ENCODE peak calls at places on chromosomes 3 and 15, in eight cellular contexts. One of them, this sample, is unnamed.

GRCh38 chr3:2851835-2852234 is 258.3 kb downstream of the IL5RA start:
- DNase-seq in neural crest cell: no peak
- DNase-seq in uterus: no peak
- DNase-seq in HFFc6: no peak
- DNase-seq in fibroblast of lung: no peak
- DNase-seq in type B pancreatic cell: no peak
- DNase-seq in foreskin fibroblast: no peak
- DNase-seq in upper lobe of left lung: no peak
- DNase-seq in this sample: no peak

GRCh38 chr3:124217542-124217941 is 225.6 kb upstream of the ROPN1 start:
- DNase-seq in neural crest cell: peak
- DNase-seq in uterus: peak
- DNase-seq in HFFc6: peak
- DNase-seq in fibroblast of lung: peak
- DNase-seq in type B pancreatic cell: peak
- DNase-seq in foreskin fibroblast: peak
- DNase-seq in upper lobe of left lung: peak
- DNase-seq in this sample: no peak

GRCh38 chr15:57878573-57878972 is 172.1 kb downstream of the POLR2M start:
- DNase-seq in neural crest cell: no peak
- DNase-seq in uterus: no peak
- DNase-seq in HFFc6: peak
- DNase-seq in fibroblast of lung: peak
- DNase-seq in type B pancreatic cell: no peak
- DNase-seq in foreskin fibroblast: peak
- DNase-seq in upper lobe of left lung: no peak
- DNase-seq in this sample: no peak

GRCh38 chr15:65963911-65964482 is 94.7 kb downstream of the RAB11A start:
- DNase-seq in neural crest cell: no peak
- DNase-seq in uterus: no peak
- DNase-seq in HFFc6: no peak
- DNase-seq in fibroblast of lung: no peak
- DNase-seq in type B pancreatic cell: no peak
- DNase-seq in foreskin fibroblast: no peak
- DNase-seq in upper lobe of left lung: no peak
- DNase-seq in this sample: no peak

GRCh38 chr3:32216172-32216783 is 22.2 kb upstream of the CMTM8 start:
- DNase-seq in neural crest cell: no peak
- DNase-seq in uterus: no peak
- DNase-seq in HFFc6: no peak
- DNase-seq in fibroblast of lung: no peak
- DNase-seq in type B pancreatic cell: no peak
- DNase-seq in foreskin fibroblast: no peak
- DNase-seq in upper lobe of left lung: no peak
- DNase-seq in this sample: no peak

GRCh38 chr3:70256566-70256965 is 55.9 kb downstream of the MDFIC2 start:
- DNase-seq in neural crest cell: no peak
- DNase-seq in uterus: no peak
- DNase-seq in HFFc6: no peak
- DNase-seq in fibroblast of lung: no peak
- DNase-seq in type B pancreatic cell: no peak
- DNase-seq in foreskin fibroblast: no peak
- DNase-seq in upper lobe of left lung: no peak
- DNase-seq in this sample: no peak

GRCh38 chr3:116005404-116005803 is 382.1 kb downstream of the GAP43 start:
- DNase-seq in neural crest cell: no peak
- DNase-seq in uterus: no peak
- DNase-seq in HFFc6: peak
- DNase-seq in fibroblast of lung: peak
- DNase-seq in type B pancreatic cell: no peak
- DNase-seq in foreskin fibroblast: peak
- DNase-seq in upper lobe of left lung: no peak
- DNase-seq in this sample: peak

GRCh38 chr15:67834593-67835348 is 5.1 kb downstream of the RNU6-1 start:
- DNase-seq in neural crest cell: no peak
- DNase-seq in uterus: no peak
- DNase-seq in HFFc6: no peak
- DNase-seq in fibroblast of lung: no peak
- DNase-seq in type B pancreatic cell: no peak
- DNase-seq in foreskin fibroblast: no peak
- DNase-seq in upper lobe of left lung: no peak
- DNase-seq in this sample: peak

GRCh38 chr3:152902141-152902669 is 67.3 kb downstream of the P2RY1 start:
- DNase-seq in neural crest cell: no peak
- DNase-seq in uterus: no peak
- DNase-seq in HFFc6: no peak
- DNase-seq in fibroblast of lung: no peak
- DNase-seq in type B pancreatic cell: no peak
- DNase-seq in foreskin fibroblast: peak
- DNase-seq in upper lobe of left lung: no peak
- DNase-seq in this sample: no peak

GRCh38 chr3:189821251-189821650 is 190.1 kb downstream of the TP63 start:
- DNase-seq in neural crest cell: no peak
- DNase-seq in uterus: no peak
- DNase-seq in HFFc6: no peak
- DNase-seq in fibroblast of lung: no peak
- DNase-seq in type B pancreatic cell: no peak
- DNase-seq in foreskin fibroblast: no peak
- DNase-seq in upper lobe of left lung: no peak
- DNase-seq in this sample: no peak

GRCh38 chr15:98648654-98649537 is 557 bp downstream of the IGF1R start:
- DNase-seq in neural crest cell: peak
- DNase-seq in uterus: peak
- DNase-seq in HFFc6: peak
- DNase-seq in fibroblast of lung: peak
- DNase-seq in type B pancreatic cell: no peak
- DNase-seq in foreskin fibroblast: peak
- DNase-seq in upper lobe of left lung: peak
- DNase-seq in this sample: peak

GRCh38 chr3:158160958-158161357 is 51.1 kb downstream of the RSRC1 start:
- DNase-seq in neural crest cell: no peak
- DNase-seq in uterus: no peak
- DNase-seq in HFFc6: peak
- DNase-seq in fibroblast of lung: peak
- DNase-seq in type B pancreatic cell: no peak
- DNase-seq in foreskin fibroblast: peak
- DNase-seq in upper lobe of left lung: no peak
- DNase-seq in this sample: no peak

GRCh38 chr3:124557-125179 is 71.9 kb upstream of the CHL1 start:
- DNase-seq in neural crest cell: no peak
- DNase-seq in uterus: no peak
- DNase-seq in HFFc6: no peak
- DNase-seq in fibroblast of lung: no peak
- DNase-seq in type B pancreatic cell: no peak
- DNase-seq in foreskin fibroblast: no peak
- DNase-seq in upper lobe of left lung: no peak
- DNase-seq in this sample: no peak

GRCh38 chr15:65365229-65365628 is 12.6 kb downstream of the IGDCC3 start:
- DNase-seq in neural crest cell: no peak
- DNase-seq in uterus: no peak
- DNase-seq in HFFc6: no peak
- DNase-seq in fibroblast of lung: no peak
- DNase-seq in type B pancreatic cell: no peak
- DNase-seq in foreskin fibroblast: no peak
- DNase-seq in upper lobe of left lung: no peak
- DNase-seq in this sample: peak

GRCh38 chr3:48505146-48505545 is 1.2 kb upstream of the SHISA5 start:
- DNase-seq in neural crest cell: no peak
- DNase-seq in uterus: no peak
- DNase-seq in HFFc6: no peak
- DNase-seq in fibroblast of lung: no peak
- DNase-seq in type B pancreatic cell: no peak
- DNase-seq in foreskin fibroblast: no peak
- DNase-seq in upper lobe of left lung: no peak
- DNase-seq in this sample: no peak

GRCh38 chr3:46091046-46091445 is 63.8 kb upstream of the XCR1 start:
- DNase-seq in neural crest cell: no peak
- DNase-seq in uterus: no peak
- DNase-seq in HFFc6: no peak
- DNase-seq in fibroblast of lung: no peak
- DNase-seq in type B pancreatic cell: peak
- DNase-seq in foreskin fibroblast: no peak
- DNase-seq in upper lobe of left lung: peak
- DNase-seq in this sample: no peak

GRCh38 chr3:157542711-157543485 is 39.7 kb upstream of the VEPH1 start:
- DNase-seq in neural crest cell: peak
- DNase-seq in uterus: no peak
- DNase-seq in HFFc6: peak
- DNase-seq in fibroblast of lung: peak
- DNase-seq in type B pancreatic cell: peak
- DNase-seq in foreskin fibroblast: peak
- DNase-seq in upper lobe of left lung: peak
- DNase-seq in this sample: peak

GRCh38 chr3:139110072-139110830 is 65.6 kb upstream of the PRR23C start:
- DNase-seq in neural crest cell: no peak
- DNase-seq in uterus: no peak
- DNase-seq in HFFc6: no peak
- DNase-seq in fibroblast of lung: no peak
- DNase-seq in type B pancreatic cell: peak
- DNase-seq in foreskin fibroblast: no peak
- DNase-seq in upper lobe of left lung: no peak
- DNase-seq in this sample: no peak

GRCh38 chr3:133038731-133039398 is 674 bp downstream of the TMEM108 start:
- DNase-seq in neural crest cell: peak
- DNase-seq in uterus: peak
- DNase-seq in HFFc6: no peak
- DNase-seq in fibroblast of lung: peak
- DNase-seq in type B pancreatic cell: no peak
- DNase-seq in foreskin fibroblast: peak
- DNase-seq in upper lobe of left lung: peak
- DNase-seq in this sample: peak

GRCh38 chr3:52313774-52314188 is 2.3 kb upstream of the DNAH1 start:
- DNase-seq in neural crest cell: no peak
- DNase-seq in uterus: no peak
- DNase-seq in HFFc6: no peak
- DNase-seq in fibroblast of lung: peak
- DNase-seq in type B pancreatic cell: no peak
- DNase-seq in foreskin fibroblast: peak
- DNase-seq in upper lobe of left lung: peak
- DNase-seq in this sample: no peak

GRCh38 chr3:81277853-81278252 is 483.6 kb downstream of the GBE1 start:
- DNase-seq in neural crest cell: no peak
- DNase-seq in uterus: no peak
- DNase-seq in HFFc6: no peak
- DNase-seq in fibroblast of lung: peak
- DNase-seq in type B pancreatic cell: no peak
- DNase-seq in foreskin fibroblast: peak
- DNase-seq in upper lobe of left lung: no peak
- DNase-seq in this sample: no peak

GRCh38 chr3:7484636-7485035 is 623.7 kb downstream of the GRM7 start:
- DNase-seq in neural crest cell: no peak
- DNase-seq in uterus: no peak
- DNase-seq in HFFc6: no peak
- DNase-seq in fibroblast of lung: peak
- DNase-seq in type B pancreatic cell: no peak
- DNase-seq in foreskin fibroblast: no peak
- DNase-seq in upper lobe of left lung: no peak
- DNase-seq in this sample: no peak

GRCh38 chr15:31298707-31299172 is 27.9 kb upstream of the KLF13 start:
- DNase-seq in neural crest cell: no peak
- DNase-seq in uterus: no peak
- DNase-seq in HFFc6: no peak
- DNase-seq in fibroblast of lung: no peak
- DNase-seq in type B pancreatic cell: peak
- DNase-seq in foreskin fibroblast: no peak
- DNase-seq in upper lobe of left lung: no peak
- DNase-seq in this sample: no peak

GRCh38 chr3:196981657-196982056 is 13.0 kb upstream of the PIGZ start:
- DNase-seq in neural crest cell: no peak
- DNase-seq in uterus: no peak
- DNase-seq in HFFc6: no peak
- DNase-seq in fibroblast of lung: no peak
- DNase-seq in type B pancreatic cell: no peak
- DNase-seq in foreskin fibroblast: no peak
- DNase-seq in upper lobe of left lung: no peak
- DNase-seq in this sample: no peak

GRCh38 chr15:74336061-74337005 is 31.1 kb downstream of the CYP11A1 start:
- DNase-seq in neural crest cell: no peak
- DNase-seq in uterus: no peak
- DNase-seq in HFFc6: peak
- DNase-seq in fibroblast of lung: no peak
- DNase-seq in type B pancreatic cell: no peak
- DNase-seq in foreskin fibroblast: peak
- DNase-seq in upper lobe of left lung: no peak
- DNase-seq in this sample: no peak

GRCh38 chr15:46312133-46312740 is 677.4 kb downstream of the SQOR start:
- DNase-seq in neural crest cell: peak
- DNase-seq in uterus: peak
- DNase-seq in HFFc6: peak
- DNase-seq in fibroblast of lung: peak
- DNase-seq in type B pancreatic cell: peak
- DNase-seq in foreskin fibroblast: peak
- DNase-seq in upper lobe of left lung: peak
- DNase-seq in this sample: peak
- TF ChIP-seq CTCF in neural crest cell: peak
- TF ChIP-seq CTCF in uterus: peak
- TF ChIP-seq CTCF in HFFc6: peak
- TF ChIP-seq CTCF in fibroblast of lung: peak
- TF ChIP-seq CTCF in type B pancreatic cell: peak
- TF ChIP-seq CTCF in foreskin fibroblast: peak
- TF ChIP-seq CTCF in upper lobe of left lung: peak
- TF ChIP-seq CTCF in this sample: peak

GRCh38 chr3:149377408-149378111 is at the start of gene TM4SF1:
- DNase-seq in neural crest cell: no peak
- DNase-seq in uterus: peak
- DNase-seq in HFFc6: peak
- DNase-seq in fibroblast of lung: peak
- DNase-seq in type B pancreatic cell: no peak
- DNase-seq in foreskin fibroblast: peak
- DNase-seq in upper lobe of left lung: peak
- DNase-seq in this sample: no peak
- TF ChIP-seq CTCF in neural crest cell: no peak
- TF ChIP-seq CTCF in uterus: no peak
- TF ChIP-seq CTCF in HFFc6: no peak
- TF ChIP-seq CTCF in fibroblast of lung: no peak
- TF ChIP-seq CTCF in type B pancreatic cell: no peak
- TF ChIP-seq CTCF in foreskin fibroblast: no peak
- TF ChIP-seq CTCF in upper lobe of left lung: peak
- TF ChIP-seq CTCF in this sample: no peak

DNA sequence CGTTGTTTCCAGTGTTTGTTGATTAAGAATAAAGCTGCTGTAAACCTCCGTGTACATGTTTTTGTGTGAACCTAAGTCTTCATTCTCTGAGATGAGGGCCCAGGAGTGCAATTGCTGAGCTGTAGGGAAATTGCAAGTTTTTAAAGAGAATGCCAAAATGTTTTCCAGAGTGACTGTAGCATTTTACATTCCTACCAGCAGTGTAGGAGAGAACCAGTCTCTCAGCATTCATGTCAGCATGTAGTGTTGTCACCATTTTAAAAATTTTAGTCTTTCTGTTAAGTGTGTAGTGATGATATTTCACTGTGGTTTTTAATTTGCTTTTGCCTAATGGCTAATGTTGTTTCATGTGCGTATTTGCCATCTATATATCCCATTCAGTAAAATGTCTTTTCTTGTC is 3.4 kb upstream of the MGLL start:
- DNase-seq in neural crest cell: no peak
- DNase-seq in uterus: no peak
- DNase-seq in HFFc6: no peak
- DNase-seq in fibroblast of lung: no peak
- DNase-seq in type B pancreatic cell: no peak
- DNase-seq in foreskin fibroblast: peak
- DNase-seq in upper lobe of left lung: no peak
- DNase-seq in this sample: no peak
- TF ChIP-seq CTCF in neural crest cell: no peak
- TF ChIP-seq CTCF in uterus: no peak
- TF ChIP-seq CTCF in HFFc6: peak
- TF ChIP-seq CTCF in fibroblast of lung: peak
- TF ChIP-seq CTCF in type B pancreatic cell: peak
- TF ChIP-seq CTCF in foreskin fibroblast: peak
- TF ChIP-seq CTCF in upper lobe of left lung: no peak
- TF ChIP-seq CTCF in this sample: no peak

GRCh38 chr3:25576836-25577454 is 87.8 kb downstream of the TOP2B start:
- DNase-seq in neural crest cell: no peak
- DNase-seq in uterus: no peak
- DNase-seq in HFFc6: no peak
- DNase-seq in fibroblast of lung: peak
- DNase-seq in type B pancreatic cell: no peak
- DNase-seq in foreskin fibroblast: no peak
- DNase-seq in upper lobe of left lung: no peak
- DNase-seq in this sample: no peak
- TF ChIP-seq CTCF in neural crest cell: no peak
- TF ChIP-seq CTCF in uterus: no peak
- TF ChIP-seq CTCF in HFFc6: no peak
- TF ChIP-seq CTCF in fibroblast of lung: no peak
- TF ChIP-seq CTCF in type B pancreatic cell: peak
- TF ChIP-seq CTCF in foreskin fibroblast: no peak
- TF ChIP-seq CTCF in upper lobe of left lung: no peak
- TF ChIP-seq CTCF in this sample: peak

This sample was measured in glutamatergic neuron.